ENCODE peak calls at places on chromosomes 6 and 20, in four cellular contexts. One of them, this sample, is unnamed.

GRCh38 chr6:28638915-28639314 is 113.2 kb downstream of the GPX5 start:
- DNase-seq in stimulated activated naive CD4-positive, alpha-beta T cell: no peak
- DNase-seq in left colon: no peak
- DNase-seq in naive thymus-derived CD4-positive, alpha-beta T cell: no peak
- DNase-seq in this sample: no peak

GRCh38 chr6:89985744-89986493 is 91.7 kb downstream of the GJA10 start:
- DNase-seq in stimulated activated naive CD4-positive, alpha-beta T cell: no peak
- DNase-seq in left colon: no peak
- DNase-seq in naive thymus-derived CD4-positive, alpha-beta T cell: no peak
- DNase-seq in this sample: peak

GRCh38 chr20:50286174-50286511 is 95.5 kb downstream of the CEBPB start:
- DNase-seq in stimulated activated naive CD4-positive, alpha-beta T cell: no peak
- DNase-seq in left colon: no peak
- DNase-seq in naive thymus-derived CD4-positive, alpha-beta T cell: no peak
- DNase-seq in this sample: no peak

GRCh38 chr6:28947831-28948270 is 24.1 kb upstream of the TRIM27 start:
- DNase-seq in stimulated activated naive CD4-positive, alpha-beta T cell: no peak
- DNase-seq in left colon: peak
- DNase-seq in naive thymus-derived CD4-positive, alpha-beta T cell: no peak
- DNase-seq in this sample: no peak

GRCh38 chr6:25122622-25123237 is 156.4 kb upstream of the CARMIL1 start:
- DNase-seq in stimulated activated naive CD4-positive, alpha-beta T cell: no peak
- DNase-seq in left colon: peak
- DNase-seq in naive thymus-derived CD4-positive, alpha-beta T cell: no peak
- DNase-seq in this sample: no peak

GRCh38 chr20:58697867-58698703 is 5.5 kb downstream of the NPEPL1 start:
- DNase-seq in stimulated activated naive CD4-positive, alpha-beta T cell: no peak
- DNase-seq in left colon: no peak
- DNase-seq in naive thymus-derived CD4-positive, alpha-beta T cell: no peak
- DNase-seq in this sample: no peak

GRCh38 chr6:20678831-20679352 is 144.6 kb downstream of the CDKAL1 start:
- DNase-seq in stimulated activated naive CD4-positive, alpha-beta T cell: no peak
- DNase-seq in left colon: no peak
- DNase-seq in naive thymus-derived CD4-positive, alpha-beta T cell: no peak
- DNase-seq in this sample: no peak

GRCh38 chr20:18496042-18496441 is 983 bp downstream of the RBBP9 start:
- DNase-seq in stimulated activated naive CD4-positive, alpha-beta T cell: no peak
- DNase-seq in left colon: no peak
- DNase-seq in naive thymus-derived CD4-positive, alpha-beta T cell: no peak
- DNase-seq in this sample: no peak

GRCh38 chr6:80174931-80175572 is 68.6 kb downstream of the BCKDHB start:
- DNase-seq in stimulated activated naive CD4-positive, alpha-beta T cell: no peak
- DNase-seq in left colon: no peak
- DNase-seq in naive thymus-derived CD4-positive, alpha-beta T cell: no peak
- DNase-seq in this sample: no peak

GRCh38 chr20:57432874-57433491 is 41.8 kb downstream of the RBM38 start:
- DNase-seq in stimulated activated naive CD4-positive, alpha-beta T cell: peak
- DNase-seq in left colon: peak
- DNase-seq in naive thymus-derived CD4-positive, alpha-beta T cell: peak
- DNase-seq in this sample: no peak

GRCh38 chr6:130997061-130997753 is 65.8 kb downstream of the EPB41L2 start:
- DNase-seq in stimulated activated naive CD4-positive, alpha-beta T cell: no peak
- DNase-seq in left colon: no peak
- DNase-seq in naive thymus-derived CD4-positive, alpha-beta T cell: no peak
- DNase-seq in this sample: no peak

GRCh38 chr6:158769696-158770446 is 49.3 kb downstream of the EZR start:
- DNase-seq in stimulated activated naive CD4-positive, alpha-beta T cell: no peak
- DNase-seq in left colon: peak
- DNase-seq in naive thymus-derived CD4-positive, alpha-beta T cell: no peak
- DNase-seq in this sample: peak

GRCh38 chr6:144122861-144123260 is 27.5 kb upstream of the STX11 start:
- DNase-seq in stimulated activated naive CD4-positive, alpha-beta T cell: no peak
- DNase-seq in left colon: no peak
- DNase-seq in naive thymus-derived CD4-positive, alpha-beta T cell: no peak
- DNase-seq in this sample: no peak

GRCh38 chr6:23390221-23390620 is 735.8 kb upstream of the NRSN1 start:
- DNase-seq in stimulated activated naive CD4-positive, alpha-beta T cell: no peak
- DNase-seq in left colon: no peak
- DNase-seq in naive thymus-derived CD4-positive, alpha-beta T cell: no peak
- DNase-seq in this sample: no peak

GRCh38 chr6:105537981-105538578 is 135.2 kb upstream of the PREP start:
- DNase-seq in stimulated activated naive CD4-positive, alpha-beta T cell: no peak
- DNase-seq in left colon: no peak
- DNase-seq in naive thymus-derived CD4-positive, alpha-beta T cell: no peak
- DNase-seq in this sample: no peak

GRCh38 chr6:33815854-33816253 is 12.1 kb upstream of the MLN start:
- DNase-seq in stimulated activated naive CD4-positive, alpha-beta T cell: no peak
- DNase-seq in left colon: no peak
- DNase-seq in naive thymus-derived CD4-positive, alpha-beta T cell: no peak
- DNase-seq in this sample: no peak

GRCh38 chr6:12232821-12233220 is 57.3 kb upstream of the EDN1 start:
- DNase-seq in stimulated activated naive CD4-positive, alpha-beta T cell: no peak
- DNase-seq in left colon: no peak
- DNase-seq in naive thymus-derived CD4-positive, alpha-beta T cell: no peak
- DNase-seq in this sample: no peak

GRCh38 chr6:159695984-159696383 is 2.9 kb upstream of the SOD2 start:
- DNase-seq in stimulated activated naive CD4-positive, alpha-beta T cell: no peak
- DNase-seq in left colon: no peak
- DNase-seq in naive thymus-derived CD4-positive, alpha-beta T cell: no peak
- DNase-seq in this sample: no peak

GRCh38 chr20:5135363-5136012 is 8.7 kb downstream of the CDS2 start:
- DNase-seq in stimulated activated naive CD4-positive, alpha-beta T cell: no peak
- DNase-seq in left colon: no peak
- DNase-seq in naive thymus-derived CD4-positive, alpha-beta T cell: no peak
- DNase-seq in this sample: no peak

GRCh38 chr6:43985329-43985728 is 141.9 kb downstream of the MRPL14 start:
- DNase-seq in stimulated activated naive CD4-positive, alpha-beta T cell: no peak
- DNase-seq in left colon: no peak
- DNase-seq in naive thymus-derived CD4-positive, alpha-beta T cell: no peak
- DNase-seq in this sample: no peak

GRCh38 chr6:77470983-77471382 is 7.7 kb upstream of the HTR1B start:
- DNase-seq in stimulated activated naive CD4-positive, alpha-beta T cell: no peak
- DNase-seq in left colon: no peak
- DNase-seq in naive thymus-derived CD4-positive, alpha-beta T cell: no peak
- DNase-seq in this sample: no peak

GRCh38 chr6:52304917-52305316 is 20.4 kb upstream of the MCM3 start:
- DNase-seq in stimulated activated naive CD4-positive, alpha-beta T cell: no peak
- DNase-seq in left colon: no peak
- DNase-seq in naive thymus-derived CD4-positive, alpha-beta T cell: no peak
- DNase-seq in this sample: no peak

GRCh38 chr6:28655164-28655563 is 129.5 kb downstream of the GPX5 start:
- DNase-seq in stimulated activated naive CD4-positive, alpha-beta T cell: no peak
- DNase-seq in left colon: no peak
- DNase-seq in naive thymus-derived CD4-positive, alpha-beta T cell: no peak
- DNase-seq in this sample: no peak

GRCh38 chr6:106927531-106928398 is 46.8 kb downstream of the CD24 start:
- DNase-seq in stimulated activated naive CD4-positive, alpha-beta T cell: no peak
- DNase-seq in left colon: no peak
- DNase-seq in naive thymus-derived CD4-positive, alpha-beta T cell: no peak
- DNase-seq in this sample: no peak

GRCh38 chr6:154993710-154994109 is 1.4 kb upstream of the TIAM2 start:
- DNase-seq in stimulated activated naive CD4-positive, alpha-beta T cell: no peak
- DNase-seq in left colon: no peak
- DNase-seq in naive thymus-derived CD4-positive, alpha-beta T cell: no peak
- DNase-seq in this sample: no peak